ENCODE peak calls at places on chromosomes 4 and X, in nine cellular contexts. U is sigmoid colon, C is spleen, T is stomach, K is HepG2, Z is prostate gland, R is HCT116, W is breast epithelium, O is vagina. Y is an unnamed sample.

GRCh38 chr4:118923891-118924290 is 35.2 kb downstream of the SYNPO2 start:
- DNase-seq in U (no peak), C (no peak), T (no peak), K (no peak), Z (no peak), R (no peak), W (no peak), O (no peak), Y (no peak)

GRCh38 chrX:155262970-155263754 is 1.1 kb downstream of the RAB39B start:
- DNase-seq in U (no peak), C (no peak), T (no peak), K (no peak), Z (no peak), R (no peak), W (no peak), O (no peak), Y (no peak)

GRCh38 chr4:91448668-91449330 is 855.0 kb upstream of the GRID2 start:
- DNase-seq in U (no peak), C (no peak), T (no peak), K (no peak), Z (no peak), R (peak), W (no peak), O (no peak), Y (no peak)

GRCh38 chr4:3845094-3845743 is 79.0 kb downstream of the ADRA2C start:
- DNase-seq in U (no peak), C (no peak), T (no peak), K (no peak), Z (no peak), R (no peak), W (no peak), O (no peak), Y (no peak)

GRCh38 chr4:3437582-3437936 is 4.2 kb upstream of the HGFAC start:
- DNase-seq in U (no peak), C (no peak), T (no peak), K (no peak), Z (no peak), R (no peak), W (no peak), O (no peak), Y (no peak)

GRCh38 chr4:45363931-45364330 is 637.6 kb upstream of the GNPDA2 start:
- DNase-seq in U (no peak), C (no peak), T (no peak), K (no peak), Z (no peak), R (no peak), W (no peak), O (no peak), Y (no peak)

GRCh38 chr4:6834867-6835266 is 52.3 kb downstream of the KIAA0232 start:
- DNase-seq in U (no peak), C (no peak), T (no peak), K (no peak), Z (no peak), R (no peak), W (no peak), O (no peak), Y (no peak)

GRCh38 chrX:22063284-22063683 is 31.2 kb downstream of the PHEX start:
- DNase-seq in U (no peak), C (no peak), T (no peak), K (no peak), Z (no peak), R (no peak), W (no peak), O (no peak), Y (no peak)

GRCh38 chr4:80963051-80963450 is 67.5 kb upstream of the BMP3 start:
- DNase-seq in U (no peak), C (no peak), T (no peak), K (no peak), Z (no peak), R (no peak), W (no peak), O (no peak), Y (no peak)

GRCh38 chr4:73729534-73730165 is 10.7 kb upstream of the CXCL8 start:
- DNase-seq in U (peak), C (no peak), T (peak), K (peak), Z (peak), R (peak), W (no peak), O (no peak), Y (peak)

GRCh38 chrX:135340827-135341226 is 31.5 kb downstream of the ETDC start:
- DNase-seq in U (no peak), C (no peak), T (no peak), K (no peak), Z (no peak), R (no peak), W (no peak), O (no peak), Y (no peak)

GRCh38 chr4:4888695-4889094 is 29.2 kb downstream of the MSX1 start:
- DNase-seq in U (no peak), C (no peak), T (no peak), K (no peak), Z (no peak), R (no peak), W (no peak), O (no peak), Y (no peak)

GRCh38 chr4:77015390-77015789 is 60.4 kb downstream of the CCNI start:
- DNase-seq in U (no peak), C (no peak), T (no peak), K (no peak), Z (no peak), R (no peak), W (no peak), O (no peak), Y (no peak)

GRCh38 chr4:173001571-173001970 is 167.0 kb upstream of the GALNT7 start:
- DNase-seq in U (no peak), C (no peak), T (no peak), K (no peak), Z (no peak), R (no peak), W (no peak), O (no peak), Y (no peak)

GRCh38 chr4:175671491-175671934 is 140.6 kb downstream of the GPM6A start:
- DNase-seq in U (no peak), C (no peak), T (no peak), K (no peak), Z (no peak), R (no peak), W (no peak), O (no peak), Y (no peak)

DNA sequence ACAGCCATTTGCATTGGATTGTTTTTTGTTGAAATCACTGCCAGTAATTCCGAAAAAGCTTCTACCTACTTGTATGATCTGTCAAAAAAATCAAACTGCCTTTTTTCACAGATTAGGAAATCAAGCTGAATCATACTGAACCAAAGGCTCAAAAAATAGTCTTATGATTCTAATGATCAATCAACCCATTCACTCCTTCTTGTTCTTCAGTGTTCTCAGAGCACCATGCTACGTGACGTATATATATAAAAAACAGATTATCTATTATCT is 187.1 kb downstream of the UNC5C start:
- DNase-seq in U (no peak), C (no peak), T (no peak), K (no peak), Z (no peak), R (no peak), W (no peak), O (no peak), Y (no peak)
- H3K27ac ChIP-seq in U (no peak), C (no peak), T (no peak), K (no peak), Z (no peak), R (no peak), W (no peak), O (no peak), Y (no peak)

DNA sequence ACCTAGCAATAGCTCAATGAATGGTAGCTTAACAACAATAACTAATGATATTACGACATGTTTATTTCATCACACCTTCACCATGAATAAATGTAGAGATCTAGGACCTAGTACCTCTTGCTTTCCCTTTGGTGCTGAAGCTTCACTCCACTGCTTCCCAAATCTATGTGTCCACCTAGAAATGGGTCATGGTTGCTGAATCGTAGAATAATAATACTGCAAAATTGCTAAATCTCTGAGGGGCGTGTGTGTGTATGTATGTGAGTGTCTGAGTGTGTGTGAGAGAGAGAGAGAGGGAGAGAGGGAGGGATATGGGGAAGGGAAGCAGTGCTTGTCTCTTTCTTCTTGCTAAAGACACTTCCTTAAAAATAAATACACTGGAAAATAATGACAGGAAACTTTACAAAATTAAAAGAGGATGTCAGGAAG is 109.3 kb upstream of the BMP2K start:
- DNase-seq in U (no peak), C (no peak), T (no peak), K (no peak), Z (no peak), R (no peak), W (no peak), O (no peak), Y (no peak)
- TF ChIP-seq POLR2AphosphoS5 in U (no peak), C (no peak), T (no peak), K (no peak), Z (no peak), R (no peak), W (no peak), O (no peak), Y (no peak)

GRCh38 chrX:87728459-87728858 is 210.9 kb downstream of the KLHL4 start:
- DNase-seq in U (no peak), C (no peak), T (no peak), K (no peak), Z (no peak), R (no peak), W (no peak), O (no peak), Y (no peak)

GRCh38 chrX:87727615-87728014 is 210.0 kb downstream of the KLHL4 start:
- DNase-seq in U (no peak), C (no peak), T (no peak), K (no peak), Z (no peak), R (no peak), W (no peak), O (no peak), Y (no peak)

GRCh38 chrX:87732133-87732532 is 214.5 kb downstream of the KLHL4 start:
- DNase-seq in U (no peak), C (no peak), T (no peak), K (no peak), Z (no peak), R (no peak), W (no peak), O (no peak), Y (no peak)

GRCh38 chrX:87728024-87728423 is 210.4 kb downstream of the KLHL4 start:
- DNase-seq in U (no peak), C (no peak), T (no peak), K (no peak), Z (no peak), R (no peak), W (no peak), O (no peak), Y (no peak)
- TF ChIP-seq POLR2A in U (no peak), C (no peak), T (no peak), K (no peak), Z (no peak), R (no peak), W (no peak), O (no peak), Y (no peak)

DNA sequence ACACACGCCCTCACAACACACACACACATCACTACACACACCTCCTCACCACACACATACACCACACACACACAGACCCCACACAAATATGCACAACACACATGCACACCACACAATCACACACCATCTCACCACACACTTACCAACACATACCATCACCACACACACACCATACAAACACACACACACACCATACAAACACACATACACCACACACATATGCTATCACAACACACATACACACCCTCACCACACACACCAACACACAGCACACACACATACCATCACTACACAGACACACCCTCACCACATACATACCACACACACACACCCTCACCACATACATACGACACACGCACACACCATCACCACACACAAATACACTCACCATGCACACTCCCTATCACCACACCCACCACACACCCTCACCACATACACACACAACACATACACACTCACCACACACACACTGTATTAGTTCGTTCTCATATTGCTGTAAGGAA is 107.0 kb downstream of the DCTD start:
- DNase-seq in U (no peak), C (no peak), T (no peak), K (no peak), Z (no peak), R (no peak), W (no peak), O (no peak), Y (no peak)
- H3K27ac ChIP-seq in U (no peak), C (no peak), T (no peak), K (no peak), Z (no peak), R (no peak), W (no peak), O (no peak), Y (no peak)

DNA sequence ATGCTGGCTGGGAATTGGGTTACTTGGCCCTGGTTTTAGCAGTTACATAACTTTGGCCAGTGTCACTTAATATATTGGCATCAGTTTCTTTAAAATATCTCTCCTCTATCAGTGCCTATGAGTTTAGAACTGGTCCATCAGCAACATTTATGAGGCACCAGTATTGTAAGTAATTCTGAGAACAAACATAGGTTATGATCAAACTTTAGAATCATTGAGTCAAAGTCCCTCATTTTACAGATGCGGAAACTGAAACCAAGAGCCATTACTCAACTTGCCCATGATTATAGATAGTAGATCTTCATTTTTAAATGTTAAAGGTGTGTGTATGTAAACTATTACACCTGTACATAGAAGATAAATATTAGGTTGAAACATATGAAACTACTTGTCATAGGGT is 4.5 kb downstream of the NIPAL1 start:
- DNase-seq in U (no peak), C (no peak), T (no peak), K (no peak), Z (no peak), R (no peak), W (no peak), O (no peak), Y (no peak)
- TF ChIP-seq POLR2AphosphoS5 in U (no peak), C (no peak), T (no peak), K (no peak), Z (no peak), R (no peak), W (no peak), O (no peak), Y (no peak)

Y was measured in suprapubic skin.